ENCODE peak calls at places on chromosomes 12 and 14, in five cellular contexts. One of them, this sample, is unnamed.

GRCh38 chr12:95204141-95204866 is 13.0 kb downstream of the FGD6 start:
- DNase-seq in glutamatergic neuron: no peak
- DNase-seq in HepG2: no peak
- DNase-seq in heart right ventricle: peak
- DNase-seq in endothelial cell of umbilical vein: peak
- DNase-seq in this sample: no peak

GRCh38 chr14:97382616-97383226 is 585.5 kb downstream of the VRK1 start:
- DNase-seq in endothelial cell of umbilical vein: no peak
- DNase-seq in heart right ventricle: no peak
- DNase-seq in HepG2: no peak
- DNase-seq in glutamatergic neuron: no peak
- DNase-seq in this sample: no peak

GRCh38 chr12:101076940-101077351 is 133.1 kb downstream of the SLC5A8 start:
- DNase-seq in HepG2: no peak
- DNase-seq in endothelial cell of umbilical vein: no peak
- DNase-seq in glutamatergic neuron: no peak
- DNase-seq in heart right ventricle: no peak
- DNase-seq in this sample: no peak

GRCh38 chr12:95470300-95470699 is 3.7 kb upstream of the METAP2 start:
- DNase-seq in glutamatergic neuron: no peak
- DNase-seq in HepG2: no peak
- DNase-seq in heart right ventricle: no peak
- DNase-seq in endothelial cell of umbilical vein: no peak
- DNase-seq in this sample: no peak

GRCh38 chr12:79203103-79203502 is 338.5 kb downstream of the SYT1 start:
- DNase-seq in HepG2: no peak
- DNase-seq in endothelial cell of umbilical vein: no peak
- DNase-seq in heart right ventricle: no peak
- DNase-seq in glutamatergic neuron: no peak
- DNase-seq in this sample: no peak

GRCh38 chr14:31968107-31968810 is 108.8 kb upstream of the ARHGAP5 start:
- DNase-seq in endothelial cell of umbilical vein: no peak
- DNase-seq in HepG2: peak
- DNase-seq in heart right ventricle: no peak
- DNase-seq in glutamatergic neuron: no peak
- DNase-seq in this sample: no peak

GRCh38 chr14:103623883-103624482 is 5.0 kb upstream of the KLC1 start:
- DNase-seq in endothelial cell of umbilical vein: no peak
- DNase-seq in heart right ventricle: peak
- DNase-seq in HepG2: no peak
- DNase-seq in glutamatergic neuron: peak
- DNase-seq in this sample: no peak

GRCh38 chr14:36019126-36019525 is 157.4 kb downstream of the PTCSC3 start:
- DNase-seq in endothelial cell of umbilical vein: no peak
- DNase-seq in glutamatergic neuron: no peak
- DNase-seq in heart right ventricle: no peak
- DNase-seq in HepG2: no peak
- DNase-seq in this sample: no peak

GRCh38 chr12:130698106-130698505 is 18.0 kb downstream of the RIMBP2 start:
- DNase-seq in glutamatergic neuron: no peak
- DNase-seq in HepG2: no peak
- DNase-seq in heart right ventricle: no peak
- DNase-seq in endothelial cell of umbilical vein: no peak
- DNase-seq in this sample: no peak

GRCh38 chr14:63853831-63854293 is 1.1 kb downstream of the SYNE2 start:
- DNase-seq in endothelial cell of umbilical vein: peak
- DNase-seq in HepG2: peak
- DNase-seq in heart right ventricle: peak
- DNase-seq in glutamatergic neuron: no peak
- DNase-seq in this sample: peak

GRCh38 chr14:101229666-101230065 is 326.1 kb upstream of the RTL1 start:
- DNase-seq in endothelial cell of umbilical vein: no peak
- DNase-seq in heart right ventricle: no peak
- DNase-seq in HepG2: no peak
- DNase-seq in glutamatergic neuron: no peak
- DNase-seq in this sample: no peak

GRCh38 chr12:118467576-118467975 is 91.2 kb downstream of the SUDS3 start:
- DNase-seq in endothelial cell of umbilical vein: no peak
- DNase-seq in HepG2: no peak
- DNase-seq in glutamatergic neuron: no peak
- DNase-seq in heart right ventricle: no peak
- DNase-seq in this sample: no peak

GRCh38 chr14:92012121-92012748 is 27.6 kb downstream of the TRIP11 start:
- DNase-seq in HepG2: no peak
- DNase-seq in endothelial cell of umbilical vein: no peak
- DNase-seq in heart right ventricle: no peak
- DNase-seq in glutamatergic neuron: no peak
- DNase-seq in this sample: no peak

GRCh38 chr12:124493809-124494750 is 73.3 kb downstream of the NCOR2 start:
- DNase-seq in HepG2: no peak
- DNase-seq in heart right ventricle: no peak
- DNase-seq in glutamatergic neuron: no peak
- DNase-seq in endothelial cell of umbilical vein: no peak
- DNase-seq in this sample: no peak

GRCh38 chr12:7093486-7093885 is 1.2 kb upstream of the C1R start:
- DNase-seq in glutamatergic neuron: no peak
- DNase-seq in heart right ventricle: no peak
- DNase-seq in endothelial cell of umbilical vein: no peak
- DNase-seq in HepG2: no peak
- DNase-seq in this sample: no peak

GRCh38 chr12:25395227-25395626 is 144.5 kb upstream of the KRAS start:
- DNase-seq in heart right ventricle: no peak
- DNase-seq in endothelial cell of umbilical vein: no peak
- DNase-seq in HepG2: no peak
- DNase-seq in glutamatergic neuron: no peak
- DNase-seq in this sample: no peak

GRCh38 chr14:34710006-34710405 is 4.4 kb downstream of the CFL2 start:
- DNase-seq in HepG2: no peak
- DNase-seq in glutamatergic neuron: no peak
- DNase-seq in endothelial cell of umbilical vein: peak
- DNase-seq in heart right ventricle: no peak
- DNase-seq in this sample: no peak

GRCh38 chr12:62713190-62713589 is 221.8 kb downstream of the PPM1H start:
- DNase-seq in heart right ventricle: no peak
- DNase-seq in endothelial cell of umbilical vein: no peak
- DNase-seq in glutamatergic neuron: no peak
- DNase-seq in HepG2: no peak
- DNase-seq in this sample: no peak

GRCh38 chr12:25929096-25929637 is 29.3 kb upstream of the RASSF8 start:
- DNase-seq in endothelial cell of umbilical vein: no peak
- DNase-seq in heart right ventricle: no peak
- DNase-seq in glutamatergic neuron: no peak
- DNase-seq in HepG2: no peak
- DNase-seq in this sample: no peak

GRCh38 chr12:66120477-66120876 is 10.1 kb downstream of the LLPH start:
- DNase-seq in HepG2: no peak
- DNase-seq in endothelial cell of umbilical vein: no peak
- DNase-seq in glutamatergic neuron: no peak
- DNase-seq in heart right ventricle: no peak
- DNase-seq in this sample: no peak

GRCh38 chr12:110744697-110745264 is 2.1 kb upstream of the PPP1CC start:
- DNase-seq in heart right ventricle: no peak
- DNase-seq in glutamatergic neuron: no peak
- DNase-seq in HepG2: peak
- DNase-seq in endothelial cell of umbilical vein: no peak
- DNase-seq in this sample: no peak

GRCh38 chr14:76720382-76720813 is 40.9 kb upstream of the VASH1 start:
- DNase-seq in glutamatergic neuron: peak
- DNase-seq in HepG2: peak
- DNase-seq in endothelial cell of umbilical vein: peak
- DNase-seq in heart right ventricle: peak
- DNase-seq in this sample: no peak

GRCh38 chr12:6452245-6452731 is 446 bp downstream of the TAPBPL start:
- DNase-seq in glutamatergic neuron: no peak
- DNase-seq in endothelial cell of umbilical vein: no peak
- DNase-seq in HepG2: no peak
- DNase-seq in heart right ventricle: peak
- DNase-seq in this sample: no peak

GRCh38 chr12:123150804-123151678 is at the start of gene PITPNM2:
- DNase-seq in HepG2: no peak
- DNase-seq in endothelial cell of umbilical vein: peak
- DNase-seq in glutamatergic neuron: peak
- DNase-seq in heart right ventricle: peak
- DNase-seq in this sample: peak

GRCh38 chr14:84465890-84466289 is 1064.1 kb upstream of the FLRT2 start:
- DNase-seq in HepG2: no peak
- DNase-seq in heart right ventricle: no peak
- DNase-seq in endothelial cell of umbilical vein: peak
- DNase-seq in glutamatergic neuron: no peak
- DNase-seq in this sample: no peak

GRCh38 chr12:111327474-111327873 is 41.4 kb downstream of the PHETA1 start:
- DNase-seq in heart right ventricle: no peak
- DNase-seq in endothelial cell of umbilical vein: no peak
- DNase-seq in HepG2: peak
- DNase-seq in glutamatergic neuron: no peak
- DNase-seq in this sample: no peak

GRCh38 chr12:20482680-20483079 is 114.3 kb downstream of the PDE3A start:
- DNase-seq in heart right ventricle: no peak
- DNase-seq in HepG2: peak
- DNase-seq in glutamatergic neuron: no peak
- DNase-seq in endothelial cell of umbilical vein: no peak
- DNase-seq in this sample: no peak

GRCh38 chr12:9392842-9393241 is 184.6 kb upstream of the PZP start:
- DNase-seq in HepG2: no peak
- DNase-seq in glutamatergic neuron: no peak
- DNase-seq in heart right ventricle: no peak
- DNase-seq in endothelial cell of umbilical vein: no peak
- DNase-seq in this sample: no peak

GRCh38 chr12:2095878-2096277 is 43.1 kb downstream of the CACNA1C start:
- DNase-seq in HepG2: no peak
- DNase-seq in heart right ventricle: no peak
- DNase-seq in glutamatergic neuron: no peak
- DNase-seq in endothelial cell of umbilical vein: no peak
- DNase-seq in this sample: no peak
- TF ChIP-seq CTCF in HepG2: no peak
- TF ChIP-seq CTCF in heart right ventricle: no peak
- TF ChIP-seq CTCF in glutamatergic neuron: no peak
- TF ChIP-seq CTCF in endothelial cell of umbilical vein: no peak
- TF ChIP-seq CTCF in this sample: no peak

DNA sequence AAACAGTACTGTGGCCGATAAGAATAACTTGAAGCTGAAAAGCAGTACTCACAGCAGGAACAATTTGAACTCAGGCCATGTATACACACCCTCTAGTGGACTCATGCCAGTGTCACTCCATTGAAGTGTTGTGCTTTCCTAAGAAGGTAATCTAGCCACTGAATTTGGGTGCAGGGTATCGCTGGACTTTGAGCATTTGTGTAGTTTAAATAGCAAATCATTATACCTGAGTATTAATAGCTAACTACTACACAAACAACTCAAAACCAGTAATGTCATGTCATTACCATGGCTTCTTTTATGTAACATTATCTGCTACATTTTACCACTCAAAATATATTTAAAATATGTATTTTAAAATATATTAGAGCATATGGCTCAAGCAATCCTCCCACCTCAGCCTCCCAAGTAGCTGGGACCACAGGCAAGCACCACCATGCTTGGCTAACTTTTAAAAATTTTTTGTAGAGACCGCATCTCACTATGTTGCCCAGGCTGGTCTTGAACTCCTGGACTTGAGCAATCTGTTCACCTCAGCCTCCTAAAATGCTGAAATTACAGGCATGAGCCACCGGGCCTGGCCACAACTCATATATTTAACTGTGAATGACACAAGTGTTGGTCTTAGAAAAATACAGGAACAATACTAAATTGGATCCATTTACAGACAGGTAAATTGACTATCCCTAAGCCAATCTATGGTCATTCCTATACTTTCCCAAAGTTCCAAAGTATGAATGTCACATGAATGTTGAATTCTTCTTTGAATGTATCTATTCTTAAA is 25.6 kb upstream of the ARID4A start:
- DNase-seq in glutamatergic neuron: no peak
- DNase-seq in HepG2: peak
- DNase-seq in heart right ventricle: peak
- DNase-seq in endothelial cell of umbilical vein: peak
- DNase-seq in this sample: no peak
- TF ChIP-seq CTCF in glutamatergic neuron: no peak
- TF ChIP-seq CTCF in HepG2: peak
- TF ChIP-seq CTCF in heart right ventricle: no peak
- TF ChIP-seq CTCF in endothelial cell of umbilical vein: peak
- TF ChIP-seq CTCF in this sample: no peak

DNA sequence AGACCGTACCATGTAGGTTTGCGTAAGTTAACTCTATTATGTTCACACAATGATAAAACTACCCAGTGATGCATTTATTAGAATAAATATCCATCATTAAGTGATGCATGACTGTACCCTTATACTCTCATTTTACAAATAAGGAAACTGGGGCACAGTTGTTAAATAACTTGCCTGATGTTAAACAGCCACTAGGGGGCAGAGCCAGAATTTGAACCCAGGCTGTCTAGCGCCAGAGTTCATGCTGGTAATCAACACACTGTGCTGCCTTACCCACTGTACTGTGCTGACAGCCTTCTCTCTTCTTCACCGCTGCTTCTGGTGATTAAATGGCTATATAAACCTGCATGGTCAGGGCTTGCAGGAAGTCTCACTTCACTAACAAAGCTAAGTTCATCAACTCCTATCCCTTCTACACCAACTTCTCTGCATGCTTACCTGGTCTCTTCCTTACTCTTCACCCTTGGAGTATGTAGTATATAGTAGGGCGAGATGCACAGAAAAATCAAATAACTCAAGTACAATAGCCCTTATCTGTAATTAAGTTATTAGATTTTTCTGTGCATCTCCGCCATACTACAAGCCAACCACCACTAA is 43.6 kb upstream of the APPL2 start:
- DNase-seq in heart right ventricle: peak
- DNase-seq in endothelial cell of umbilical vein: peak
- DNase-seq in glutamatergic neuron: peak
- DNase-seq in HepG2: peak
- DNase-seq in this sample: no peak
- TF ChIP-seq CTCF in heart right ventricle: peak
- TF ChIP-seq CTCF in endothelial cell of umbilical vein: peak
- TF ChIP-seq CTCF in glutamatergic neuron: peak
- TF ChIP-seq CTCF in HepG2: peak
- TF ChIP-seq CTCF in this sample: peak

GRCh38 chr12:77914089-77914488 is 83.4 kb downstream of the NAV3 start:
- DNase-seq in HepG2: no peak
- DNase-seq in endothelial cell of umbilical vein: no peak
- DNase-seq in heart right ventricle: no peak
- DNase-seq in glutamatergic neuron: no peak
- DNase-seq in this sample: no peak
- TF ChIP-seq CTCF in HepG2: no peak
- TF ChIP-seq CTCF in endothelial cell of umbilical vein: no peak
- TF ChIP-seq CTCF in heart right ventricle: no peak
- TF ChIP-seq CTCF in glutamatergic neuron: no peak
- TF ChIP-seq CTCF in this sample: no peak

This sample was measured in mesothelial cell of epicardium.